ENCODE peak calls at places on chromosomes 3 and 15, in ten cellular contexts. Y is mucosa of descending colon, P is spleen, O is body of pancreas, D is Panc1, A is tibial nerve, S is Caco-2, T is fibroblast of lung, V is PC-3, U is psoas muscle. R is an unnamed sample.
A peak's percentile ranks its signal among the peaks of the same experiment; 100 is the strongest.

GRCh38 chr15:67967871-67968423 is 86.2 kb upstream of the PIAS1 start:
- DNase-seq in Y (peak; percentile 74), P (peak; percentile 87), O (peak; percentile 75), D (no peak), A (peak; percentile 49), S (peak; percentile 82), T (peak; percentile 45), V (no peak), U (peak; percentile 75), R (peak; percentile 93)

GRCh38 chr15:37109952-37110630 is 9.7 kb upstream of the MEIS2 start:
- DNase-seq in Y (no peak), P (no peak), O (peak; percentile 62), D (no peak), A (no peak), S (no peak), T (peak; percentile 34), V (no peak), U (peak; percentile 64), R (no peak)

GRCh38 chr15:93028632-93029612 is 60.1 kb downstream of the RGMA start:
- DNase-seq in Y (peak; percentile 79), P (peak; percentile 89), O (peak; percentile 79), D (no peak), A (peak; percentile 71), S (no peak), T (peak; percentile 98), V (peak; percentile 46), U (peak; percentile 92), R (peak; percentile 93)

GRCh38 chr3:12885585-12885934 is 44.2 kb upstream of the RPL32 start:
- DNase-seq in Y (no peak), P (peak; percentile 16), O (no peak), D (no peak), A (no peak), S (no peak), T (no peak), V (no peak), U (peak; percentile 3), R (no peak)

GRCh38 chr15:77907824-77908751 is 169.4 kb downstream of the TBC1D2B start:
- DNase-seq in Y (peak; percentile 82), P (peak; percentile 79), O (peak; percentile 85), D (no peak), A (no peak), S (peak; percentile 82), T (peak; percentile 46), V (peak; percentile 60), U (no peak), R (peak; percentile 68)

GRCh38 chr15:68821190-68821897 is 649 bp upstream of the ANP32A start:
- DNase-seq in Y (no peak), P (no peak), O (peak; percentile 35), D (no peak), A (no peak), S (no peak), T (no peak), V (no peak), U (no peak), R (no peak)

GRCh38 chr15:79296583-79296982 is 14.1 kb downstream of the ANKRD34C start:
- DNase-seq in Y (no peak), P (no peak), O (no peak), D (no peak), A (no peak), S (peak; percentile 13), T (no peak), V (no peak), U (no peak), R (no peak)

GRCh38 chr3:71486831-71487230 is 96.7 kb downstream of the FOXP1 start:
- DNase-seq in Y (no peak), P (no peak), O (no peak), D (no peak), A (no peak), S (no peak), T (no peak), V (no peak), U (no peak), R (no peak)

GRCh38 chr3:10918011-10918410 is 74.5 kb upstream of the SLC6A1 start:
- DNase-seq in Y (no peak), P (no peak), O (no peak), D (no peak), A (no peak), S (no peak), T (no peak), V (no peak), U (no peak), R (no peak)

GRCh38 chr3:10917176-10917575 is 75.4 kb upstream of the SLC6A1 start:
- DNase-seq in Y (no peak), P (no peak), O (no peak), D (no peak), A (no peak), S (no peak), T (no peak), V (peak; percentile 23), U (no peak), R (no peak)

GRCh38 chr3:10912784-10913183 is 79.8 kb upstream of the SLC6A1 start:
- DNase-seq in Y (no peak), P (no peak), O (no peak), D (no peak), A (no peak), S (no peak), T (no peak), V (no peak), U (no peak), R (no peak)

GRCh38 chr3:10911350-10912002 is 81.1 kb upstream of the SLC6A1 start:
- DNase-seq in Y (no peak), P (no peak), O (no peak), D (no peak), A (no peak), S (no peak), T (no peak), V (no peak), U (no peak), R (no peak)

DNA sequence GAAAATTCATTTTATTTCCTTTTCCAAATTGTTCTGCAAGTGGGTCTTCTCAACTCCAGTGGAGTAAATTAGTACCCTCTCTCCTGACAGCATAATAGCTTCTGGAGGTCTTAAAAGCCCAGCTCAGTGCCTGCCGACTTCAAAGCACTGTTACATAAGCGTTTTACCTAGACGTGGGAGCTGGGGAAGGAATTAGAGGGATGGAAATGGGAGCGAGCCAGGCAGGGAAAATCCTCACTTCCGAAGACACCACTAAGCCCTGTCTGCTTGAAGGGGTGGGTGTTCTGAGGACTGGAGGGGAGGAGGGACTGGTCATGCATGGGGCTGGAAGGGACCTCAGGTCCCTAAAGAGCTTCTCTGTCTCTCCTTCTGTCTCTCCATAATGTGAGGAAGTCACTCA is 77.2 kb upstream of the SLC6A1 start:
- DNase-seq in Y (no peak), P (no peak), O (no peak), D (no peak), A (no peak), S (no peak), T (no peak), V (no peak), U (no peak), R (no peak)
- H3K36me3 ChIP-seq in Y (no peaks in the 10 kb centered on the region), P (no peaks in the 10 kb centered on the region), O (no peaks in the 10 kb centered on the region), D (no peaks in the 10 kb centered on the region), A (no peaks in the 10 kb centered on the region), S (no peaks in the 10 kb centered on the region), T (no peaks in the 10 kb centered on the region), V (peaks cover 6% of the 10 kb centered on the region), U (no peaks in the 10 kb centered on the region), R (no peaks in the 10 kb centered on the region)

DNA sequence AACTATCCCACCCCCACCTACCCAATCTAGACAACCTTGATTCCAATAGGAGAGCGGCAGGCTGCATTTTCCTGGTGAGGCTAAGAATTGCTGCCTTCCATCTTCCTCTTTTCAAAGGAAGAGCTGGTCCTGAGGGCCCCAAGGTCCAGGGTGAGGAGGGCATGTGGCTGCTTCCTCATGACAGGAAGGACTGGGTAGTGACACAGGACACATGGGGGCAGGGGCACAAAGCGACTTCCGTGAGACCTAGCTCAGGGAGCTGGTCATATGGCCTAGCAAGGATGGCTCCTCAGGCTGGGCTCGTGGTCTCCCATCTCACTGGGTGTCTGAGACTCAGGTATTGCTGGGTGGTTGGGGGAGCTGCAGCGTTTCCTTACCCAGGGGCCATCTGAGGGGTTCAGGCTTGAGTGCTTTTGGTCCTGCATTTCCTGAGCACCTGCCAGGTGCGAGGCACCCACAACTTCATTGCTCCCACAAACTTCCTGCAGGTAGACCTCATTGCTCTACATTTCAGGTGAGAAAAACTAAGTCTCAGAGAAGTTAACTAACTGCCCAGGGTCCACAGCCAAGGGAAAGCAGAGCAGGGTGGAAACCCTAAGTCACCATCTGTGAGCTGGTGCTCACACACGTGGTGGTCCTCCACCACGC is 160.0 kb upstream of the TLE3 start:
- DNase-seq in Y (no peak), P (peak; percentile 83), O (no peak), D (no peak), A (no peak), S (no peak), T (no peak), V (no peak), U (no peak), R (no peak)
- H3K4me3 ChIP-seq in Y (no peak overlapping the region), P (no peak overlapping the region), O (no peak overlapping the region), D (no peak overlapping the region), A (no peak overlapping the region), S (no peak overlapping the region), T (no peak overlapping the region), V (no peak overlapping the region), U (no peak overlapping the region), R (no peak overlapping the region)

GRCh38 chr15:90596943-90597342 is 67.2 kb downstream of the CRTC3 start:
- DNase-seq in Y (no peak), P (peak; percentile 78), O (no peak), D (no peak), A (no peak), S (no peak), T (no peak), V (no peak), U (no peak), R (no peak)

GRCh38 chr15:90598679-90599078 is 69.0 kb downstream of the CRTC3 start:
- DNase-seq in Y (no peak), P (no peak), O (no peak), D (no peak), A (no peak), S (no peak), T (no peak), V (no peak), U (no peak), R (no peak)

GRCh38 chr15:90599116-90599515 is 69.4 kb downstream of the CRTC3 start:
- DNase-seq in Y (no peak), P (no peak), O (no peak), D (no peak), A (no peak), S (no peak), T (no peak), V (no peak), U (no peak), R (no peak)

GRCh38 chr15:90597477-90598052 is 67.8 kb downstream of the CRTC3 start:
- DNase-seq in Y (no peak), P (no peak), O (no peak), D (no peak), A (no peak), S (no peak), T (no peak), V (no peak), U (no peak), R (no peak)

DNA sequence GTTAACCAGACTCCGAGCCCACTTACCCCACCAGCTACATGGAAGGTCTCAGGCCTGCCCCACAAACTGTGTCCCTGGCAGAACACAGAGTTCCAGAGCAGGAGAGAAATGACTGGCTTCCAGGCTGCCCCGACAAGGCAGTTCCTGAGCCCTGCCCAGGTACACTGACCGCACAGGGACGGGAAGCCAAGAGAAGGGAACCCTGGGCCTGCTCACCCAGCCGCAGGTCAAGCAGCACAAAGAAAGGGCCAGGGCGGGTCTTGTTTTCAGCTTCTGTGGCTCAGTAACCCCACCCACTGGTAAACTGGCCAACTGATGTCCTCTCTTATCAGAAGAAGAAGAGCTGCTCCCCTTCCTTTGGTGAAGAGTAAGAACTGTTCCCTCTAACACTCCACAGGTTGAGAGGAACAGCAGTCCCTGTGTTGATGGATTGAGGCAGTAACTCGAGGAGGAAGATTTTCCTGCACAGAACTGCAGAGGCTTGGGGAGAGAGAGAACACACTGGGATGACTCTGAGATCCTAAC is 68.4 kb downstream of the CRTC3 start:
- DNase-seq in Y (peak; percentile 76), P (peak; percentile 81), O (peak; percentile 16), D (no peak), A (peak; percentile 68), S (peak; percentile 51), T (no peak), V (no peak), U (peak; percentile 44), R (peak; percentile 70)
- H3K4me1 ChIP-seq in Y (peaks cover 26% of the 10 kb centered on the region), P (peaks cover 60% of the 10 kb centered on the region), O (peaks cover 18% of the 10 kb centered on the region), D (no peaks in the 10 kb centered on the region), A (peaks cover 34% of the 10 kb centered on the region), S (no peaks in the 10 kb centered on the region), T (peaks cover 3% of the 10 kb centered on the region), V (peaks cover 19% of the 10 kb centered on the region), U (peaks cover 49% of the 10 kb centered on the region), R (peaks cover 52% of the 10 kb centered on the region)

GRCh38 chr15:87877114-87877810 is 379.3 kb downstream of the NTRK3 start:
- DNase-seq in Y (no peak), P (no peak), O (peak; percentile 9), D (no peak), A (no peak), S (peak; percentile 11), T (peak; percentile 42), V (no peak), U (no peak), R (no peak)
- H3K36me3 ChIP-seq in Y (no peaks in the 10 kb centered on the region), P (no peaks in the 10 kb centered on the region), O (no peaks in the 10 kb centered on the region), D (no peaks in the 10 kb centered on the region), A (no peaks in the 10 kb centered on the region), S (no peaks in the 10 kb centered on the region), T (no peaks in the 10 kb centered on the region), V (no peaks in the 10 kb centered on the region), U (no peaks in the 10 kb centered on the region), R (no peaks in the 10 kb centered on the region)